ENCODE peak calls at places on chromosome 21, in six cellular contexts. One of them, this sample, is unnamed.

GRCh38 chr21:43622796-43623195 is 36.5 kb downstream of the HSF2BP start:
- DNase-seq in heart left ventricle: no peak
- DNase-seq in H9: no peak
- DNase-seq in AG04450: no peak
- DNase-seq in kidney: no peak
- DNase-seq in lower lobe of right lung: no peak
- DNase-seq in this sample: no peak

GRCh38 chr21:33586927-33587326 is 1.6 kb downstream of the DONSON start:
- DNase-seq in heart left ventricle: no peak
- DNase-seq in H9: no peak
- DNase-seq in AG04450: no peak
- DNase-seq in kidney: no peak
- DNase-seq in lower lobe of right lung: no peak
- DNase-seq in this sample: no peak

GRCh38 chr21:42636535-42636914 is 16.9 kb upstream of the PDE9A start:
- DNase-seq in heart left ventricle: no peak
- DNase-seq in H9: no peak
- DNase-seq in AG04450: no peak
- DNase-seq in kidney: no peak
- DNase-seq in lower lobe of right lung: no peak
- DNase-seq in this sample: peak

GRCh38 chr21:25370311-25370744 is 237.0 kb downstream of the MRPL39 start:
- DNase-seq in heart left ventricle: no peak
- DNase-seq in H9: no peak
- DNase-seq in AG04450: peak
- DNase-seq in kidney: no peak
- DNase-seq in lower lobe of right lung: no peak
- DNase-seq in this sample: peak

GRCh38 chr21:15730484-15731242 is 881 bp downstream of the USP25 start:
- DNase-seq in heart left ventricle: no peak
- DNase-seq in H9: no peak
- DNase-seq in AG04450: no peak
- DNase-seq in kidney: no peak
- DNase-seq in lower lobe of right lung: no peak
- DNase-seq in this sample: no peak

GRCh38 chr21:24045775-24046215 is 1561.5 kb downstream of the MRPL39 start:
- DNase-seq in heart left ventricle: peak
- DNase-seq in H9: no peak
- DNase-seq in AG04450: peak
- DNase-seq in kidney: peak
- DNase-seq in lower lobe of right lung: peak
- DNase-seq in this sample: peak

GRCh38 chr21:17903029-17903806 is 84.1 kb upstream of the C21orf91 start:
- DNase-seq in heart left ventricle: no peak
- DNase-seq in H9: no peak
- DNase-seq in AG04450: peak
- DNase-seq in kidney: no peak
- DNase-seq in lower lobe of right lung: no peak
- DNase-seq in this sample: no peak

GRCh38 chr21:26756491-26757159 is 88.6 kb downstream of the ADAMTS1 start:
- DNase-seq in heart left ventricle: no peak
- DNase-seq in H9: no peak
- DNase-seq in AG04450: no peak
- DNase-seq in kidney: no peak
- DNase-seq in lower lobe of right lung: no peak
- DNase-seq in this sample: no peak

GRCh38 chr21:17781524-17781923 is 37.6 kb downstream of the C21orf91 start:
- DNase-seq in heart left ventricle: no peak
- DNase-seq in H9: no peak
- DNase-seq in AG04450: no peak
- DNase-seq in kidney: no peak
- DNase-seq in lower lobe of right lung: no peak
- DNase-seq in this sample: no peak

GRCh38 chr21:27158967-27159366 is 192.1 kb upstream of the ADAMTS5 start:
- DNase-seq in heart left ventricle: no peak
- DNase-seq in H9: no peak
- DNase-seq in AG04450: no peak
- DNase-seq in kidney: no peak
- DNase-seq in lower lobe of right lung: no peak
- DNase-seq in this sample: no peak

GRCh38 chr21:45284456-45284741 is 3.3 kb downstream of the POFUT2 start:
- DNase-seq in heart left ventricle: no peak
- DNase-seq in H9: no peak
- DNase-seq in AG04450: no peak
- DNase-seq in kidney: no peak
- DNase-seq in lower lobe of right lung: peak
- DNase-seq in this sample: no peak

GRCh38 chr21:25931791-25932190 is 197.0 kb downstream of the GABPA start:
- DNase-seq in heart left ventricle: no peak
- DNase-seq in H9: no peak
- DNase-seq in AG04450: no peak
- DNase-seq in kidney: no peak
- DNase-seq in lower lobe of right lung: no peak
- DNase-seq in this sample: no peak

GRCh38 chr21:44874497-44875331 is 1.2 kb upstream of the PTTG1IP start:
- DNase-seq in heart left ventricle: peak
- DNase-seq in H9: no peak
- DNase-seq in AG04450: no peak
- DNase-seq in kidney: peak
- DNase-seq in lower lobe of right lung: peak
- DNase-seq in this sample: no peak

GRCh38 chr21:28447453-28447852 is 545.2 kb downstream of the LTN1 start:
- DNase-seq in heart left ventricle: no peak
- DNase-seq in H9: no peak
- DNase-seq in AG04450: no peak
- DNase-seq in kidney: no peak
- DNase-seq in lower lobe of right lung: no peak
- DNase-seq in this sample: no peak

GRCh38 chr21:33325222-33326067 is 675 bp downstream of the IFNAR1 start:
- DNase-seq in heart left ventricle: peak
- DNase-seq in H9: no peak
- DNase-seq in AG04450: peak
- DNase-seq in kidney: peak
- DNase-seq in lower lobe of right lung: peak
- DNase-seq in this sample: peak

GRCh38 chr21:40487406-40487805 is 359.6 kb downstream of the DSCAM start:
- DNase-seq in heart left ventricle: no peak
- DNase-seq in H9: no peak
- DNase-seq in AG04450: no peak
- DNase-seq in kidney: no peak
- DNase-seq in lower lobe of right lung: no peak
- DNase-seq in this sample: no peak

GRCh38 chr21:34077888-34078287 is 4.5 kb downstream of the MRPS6 start:
- DNase-seq in heart left ventricle: no peak
- DNase-seq in H9: no peak
- DNase-seq in AG04450: no peak
- DNase-seq in kidney: no peak
- DNase-seq in lower lobe of right lung: no peak
- DNase-seq in this sample: no peak

GRCh38 chr21:14956826-14957225 is 108.0 kb downstream of the NRIP1 start:
- DNase-seq in heart left ventricle: no peak
- DNase-seq in H9: no peak
- DNase-seq in AG04450: peak
- DNase-seq in kidney: no peak
- DNase-seq in lower lobe of right lung: no peak
- DNase-seq in this sample: no peak

GRCh38 chr21:22584308-22584707 is 1586.1 kb downstream of the NCAM2 start:
- DNase-seq in heart left ventricle: no peak
- DNase-seq in H9: no peak
- DNase-seq in AG04450: no peak
- DNase-seq in kidney: no peak
- DNase-seq in lower lobe of right lung: no peak
- DNase-seq in this sample: no peak

GRCh38 chr21:28431527-28432200 is 561.0 kb downstream of the LTN1 start:
- DNase-seq in heart left ventricle: no peak
- DNase-seq in H9: no peak
- DNase-seq in AG04450: no peak
- DNase-seq in kidney: no peak
- DNase-seq in lower lobe of right lung: no peak
- DNase-seq in this sample: no peak

GRCh38 chr21:44473915-44474555 is 18.7 kb downstream of the LRRC3 start:
- DNase-seq in heart left ventricle: no peak
- DNase-seq in H9: no peak
- DNase-seq in AG04450: no peak
- DNase-seq in kidney: no peak
- DNase-seq in lower lobe of right lung: no peak
- DNase-seq in this sample: no peak

GRCh38 chr21:42969193-42969600 is 5.2 kb upstream of the PKNOX1 start:
- DNase-seq in heart left ventricle: no peak
- DNase-seq in H9: no peak
- DNase-seq in AG04450: no peak
- DNase-seq in kidney: no peak
- DNase-seq in lower lobe of right lung: no peak
- DNase-seq in this sample: no peak

GRCh38 chr21:16193758-16194606 is 464.2 kb downstream of the USP25 start:
- DNase-seq in heart left ventricle: peak
- DNase-seq in H9: peak
- DNase-seq in AG04450: peak
- DNase-seq in kidney: peak
- DNase-seq in lower lobe of right lung: peak
- DNase-seq in this sample: peak

GRCh38 chr21:43971201-43971991 is 40.7 kb upstream of the TRAPPC10 start:
- DNase-seq in heart left ventricle: no peak
- DNase-seq in H9: no peak
- DNase-seq in AG04450: no peak
- DNase-seq in kidney: no peak
- DNase-seq in lower lobe of right lung: no peak
- DNase-seq in this sample: no peak

GRCh38 chr21:31347435-31348032 is 3.5 kb upstream of the TIAM1 start:
- DNase-seq in heart left ventricle: no peak
- DNase-seq in H9: no peak
- DNase-seq in AG04450: no peak
- DNase-seq in kidney: no peak
- DNase-seq in lower lobe of right lung: no peak
- DNase-seq in this sample: no peak
- TF ChIP-seq CTCF in heart left ventricle: peak
- TF ChIP-seq CTCF in H9: peak
- TF ChIP-seq CTCF in AG04450: peak
- TF ChIP-seq CTCF in kidney: peak
- TF ChIP-seq CTCF in lower lobe of right lung: peak
- TF ChIP-seq CTCF in this sample: peak

GRCh38 chr21:38433516-38433915 is 64.8 kb downstream of the ERG start:
- DNase-seq in heart left ventricle: no peak
- DNase-seq in H9: no peak
- DNase-seq in AG04450: no peak
- DNase-seq in kidney: no peak
- DNase-seq in lower lobe of right lung: no peak
- DNase-seq in this sample: no peak
- TF ChIP-seq CTCF in heart left ventricle: no peak
- TF ChIP-seq CTCF in H9: no peak
- TF ChIP-seq CTCF in AG04450: no peak
- TF ChIP-seq CTCF in kidney: no peak
- TF ChIP-seq CTCF in lower lobe of right lung: no peak
- TF ChIP-seq CTCF in this sample: no peak

GRCh38 chr21:36854391-36854790 is 112.1 kb downstream of the HLCS start:
- DNase-seq in heart left ventricle: peak
- DNase-seq in H9: peak
- DNase-seq in AG04450: no peak
- DNase-seq in kidney: no peak
- DNase-seq in lower lobe of right lung: no peak
- DNase-seq in this sample: no peak
- TF ChIP-seq CTCF in heart left ventricle: peak
- TF ChIP-seq CTCF in H9: peak
- TF ChIP-seq CTCF in AG04450: peak
- TF ChIP-seq CTCF in kidney: peak
- TF ChIP-seq CTCF in lower lobe of right lung: peak
- TF ChIP-seq CTCF in this sample: peak

GRCh38 chr21:30958737-30959136 is 77.4 kb upstream of the KRTAP11-1 start:
- DNase-seq in heart left ventricle: no peak
- DNase-seq in H9: no peak
- DNase-seq in AG04450: no peak
- DNase-seq in kidney: no peak
- DNase-seq in lower lobe of right lung: no peak
- DNase-seq in this sample: no peak

DNA sequence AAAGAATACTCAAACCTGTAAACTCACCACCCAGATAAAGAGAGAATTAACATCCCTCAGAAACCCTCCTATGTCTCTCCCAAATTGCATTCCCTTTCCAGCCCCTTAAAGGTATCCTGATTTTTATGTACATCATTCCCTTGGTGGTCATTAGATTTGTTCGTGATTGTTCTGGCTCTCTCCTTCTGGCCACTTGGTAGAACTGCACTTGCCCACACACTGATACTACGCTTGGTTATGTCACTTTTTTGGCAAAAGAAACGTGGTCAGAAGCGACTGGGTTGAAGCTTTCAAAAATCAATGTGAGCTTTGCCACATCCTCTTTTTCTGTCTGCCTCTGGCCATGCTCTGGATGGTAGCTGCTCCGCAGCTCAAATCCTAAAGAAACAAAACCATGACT is 76.3 kb downstream of the KRTAP19-8 start:
- DNase-seq in heart left ventricle: no peak
- DNase-seq in H9: peak
- DNase-seq in AG04450: no peak
- DNase-seq in kidney: no peak
- DNase-seq in lower lobe of right lung: no peak
- DNase-seq in this sample: no peak
- TF ChIP-seq CTCF in heart left ventricle: no peak
- TF ChIP-seq CTCF in H9: peak
- TF ChIP-seq CTCF in AG04450: no peak
- TF ChIP-seq CTCF in kidney: no peak
- TF ChIP-seq CTCF in lower lobe of right lung: no peak
- TF ChIP-seq CTCF in this sample: no peak

GRCh38 chr21:38037416-38037815 is 121.2 kb upstream of the KCNJ6 start:
- DNase-seq in heart left ventricle: no peak
- DNase-seq in H9: no peak
- DNase-seq in AG04450: no peak
- DNase-seq in kidney: no peak
- DNase-seq in lower lobe of right lung: no peak
- DNase-seq in this sample: no peak

GRCh38 chr21:38042246-38042645 is 126.0 kb upstream of the KCNJ6 start:
- DNase-seq in heart left ventricle: no peak
- DNase-seq in H9: no peak
- DNase-seq in AG04450: no peak
- DNase-seq in kidney: no peak
- DNase-seq in lower lobe of right lung: no peak
- DNase-seq in this sample: no peak

GRCh38 chr21:38041493-38041892 is 125.2 kb upstream of the KCNJ6 start:
- DNase-seq in heart left ventricle: no peak
- DNase-seq in H9: peak
- DNase-seq in AG04450: no peak
- DNase-seq in kidney: no peak
- DNase-seq in lower lobe of right lung: no peak
- DNase-seq in this sample: no peak

GRCh38 chr21:38039841-38040240 is 123.6 kb upstream of the KCNJ6 start:
- DNase-seq in heart left ventricle: no peak
- DNase-seq in H9: no peak
- DNase-seq in AG04450: no peak
- DNase-seq in kidney: no peak
- DNase-seq in lower lobe of right lung: no peak
- DNase-seq in this sample: no peak

GRCh38 chr21:38039369-38039768 is 123.1 kb upstream of the KCNJ6 start:
- DNase-seq in heart left ventricle: no peak
- DNase-seq in H9: no peak
- DNase-seq in AG04450: no peak
- DNase-seq in kidney: no peak
- DNase-seq in lower lobe of right lung: no peak
- DNase-seq in this sample: no peak
- TF ChIP-seq CTCF in heart left ventricle: no peak
- TF ChIP-seq CTCF in H9: no peak
- TF ChIP-seq CTCF in AG04450: no peak
- TF ChIP-seq CTCF in kidney: no peak
- TF ChIP-seq CTCF in lower lobe of right lung: no peak
- TF ChIP-seq CTCF in this sample: no peak

This sample was measured in AG09319.